ENCODE peak calls at places on chromosomes 11 and 22, in ten cellular contexts. One of them, this sample, is unnamed.

GRCh38 chr22:42945736-42946135 is 69.2 kb downstream of the PACSIN2 start:
- DNase-seq in lung: no peak
- DNase-seq in body of pancreas: no peak
- DNase-seq in cardiac muscle cell: no peak
- DNase-seq in nephron progenitor cell: no peak
- DNase-seq in A549: no peak
- DNase-seq in GM10248: no peak
- DNase-seq in Peyer's patch: no peak
- DNase-seq in upper lobe of right lung: no peak
- DNase-seq in OCI-LY7: no peak
- DNase-seq in this sample: no peak

GRCh38 chr22:35135165-35135564 is 69.2 kb downstream of the ISX start:
- DNase-seq in lung: no peak
- DNase-seq in body of pancreas: no peak
- DNase-seq in cardiac muscle cell: peak
- DNase-seq in nephron progenitor cell: no peak
- DNase-seq in A549: no peak
- DNase-seq in GM10248: no peak
- DNase-seq in Peyer's patch: no peak
- DNase-seq in upper lobe of right lung: no peak
- DNase-seq in OCI-LY7: no peak
- DNase-seq in this sample: no peak

GRCh38 chr11:61959026-61959608 is 8.3 kb downstream of the FTH1 start:
- DNase-seq in lung: no peak
- DNase-seq in body of pancreas: peak
- DNase-seq in cardiac muscle cell: no peak
- DNase-seq in nephron progenitor cell: no peak
- DNase-seq in A549: no peak
- DNase-seq in GM10248: peak
- DNase-seq in Peyer's patch: no peak
- DNase-seq in upper lobe of right lung: peak
- DNase-seq in OCI-LY7: no peak
- DNase-seq in this sample: no peak

GRCh38 chr11:95487938-95488337 is 256.9 kb upstream of the SESN3 start:
- DNase-seq in lung: no peak
- DNase-seq in body of pancreas: no peak
- DNase-seq in cardiac muscle cell: no peak
- DNase-seq in nephron progenitor cell: peak
- DNase-seq in A549: no peak
- DNase-seq in GM10248: no peak
- DNase-seq in Peyer's patch: no peak
- DNase-seq in upper lobe of right lung: no peak
- DNase-seq in OCI-LY7: no peak
- DNase-seq in this sample: no peak

GRCh38 chr11:84819128-84819527 is 808.0 kb downstream of the DLG2 start:
- DNase-seq in lung: no peak
- DNase-seq in body of pancreas: no peak
- DNase-seq in cardiac muscle cell: peak
- DNase-seq in nephron progenitor cell: no peak
- DNase-seq in A549: no peak
- DNase-seq in GM10248: no peak
- DNase-seq in Peyer's patch: no peak
- DNase-seq in upper lobe of right lung: no peak
- DNase-seq in OCI-LY7: no peak
- DNase-seq in this sample: no peak

GRCh38 chr11:62573006-62573591 is 592 bp downstream of the EEF1G start:
- DNase-seq in lung: no peak
- DNase-seq in body of pancreas: no peak
- DNase-seq in cardiac muscle cell: peak
- DNase-seq in nephron progenitor cell: peak
- DNase-seq in A549: no peak
- DNase-seq in GM10248: no peak
- DNase-seq in Peyer's patch: no peak
- DNase-seq in upper lobe of right lung: peak
- DNase-seq in OCI-LY7: peak
- DNase-seq in this sample: no peak

GRCh38 chr11:120241277-120241676 is 1.3 kb downstream of the POU2F3 start:
- DNase-seq in lung: peak
- DNase-seq in body of pancreas: no peak
- DNase-seq in cardiac muscle cell: no peak
- DNase-seq in nephron progenitor cell: no peak
- DNase-seq in A549: no peak
- DNase-seq in GM10248: no peak
- DNase-seq in Peyer's patch: no peak
- DNase-seq in upper lobe of right lung: peak
- DNase-seq in OCI-LY7: no peak
- DNase-seq in this sample: no peak

GRCh38 chr11:7896026-7896785 is 34.9 kb downstream of the OR10A6 start:
- DNase-seq in lung: no peak
- DNase-seq in body of pancreas: peak
- DNase-seq in cardiac muscle cell: no peak
- DNase-seq in nephron progenitor cell: no peak
- DNase-seq in A549: no peak
- DNase-seq in GM10248: no peak
- DNase-seq in Peyer's patch: no peak
- DNase-seq in upper lobe of right lung: no peak
- DNase-seq in OCI-LY7: no peak
- DNase-seq in this sample: no peak

GRCh38 chr22:41361716-41362310 is 19.9 kb upstream of the TEF start:
- DNase-seq in lung: no peak
- DNase-seq in body of pancreas: no peak
- DNase-seq in cardiac muscle cell: no peak
- DNase-seq in nephron progenitor cell: no peak
- DNase-seq in A549: no peak
- DNase-seq in GM10248: no peak
- DNase-seq in Peyer's patch: no peak
- DNase-seq in upper lobe of right lung: no peak
- DNase-seq in OCI-LY7: no peak
- DNase-seq in this sample: no peak

GRCh38 chr11:88704505-88704904 is 361.3 kb downstream of the GRM5 start:
- DNase-seq in lung: no peak
- DNase-seq in body of pancreas: no peak
- DNase-seq in cardiac muscle cell: peak
- DNase-seq in nephron progenitor cell: peak
- DNase-seq in A549: no peak
- DNase-seq in GM10248: no peak
- DNase-seq in Peyer's patch: no peak
- DNase-seq in upper lobe of right lung: no peak
- DNase-seq in OCI-LY7: no peak
- DNase-seq in this sample: no peak

GRCh38 chr11:43575931-43576833 is 104.4 kb upstream of the HSD17B12 start:
- DNase-seq in lung: no peak
- DNase-seq in body of pancreas: no peak
- DNase-seq in cardiac muscle cell: peak
- DNase-seq in nephron progenitor cell: no peak
- DNase-seq in A549: no peak
- DNase-seq in GM10248: no peak
- DNase-seq in Peyer's patch: no peak
- DNase-seq in upper lobe of right lung: no peak
- DNase-seq in OCI-LY7: no peak
- DNase-seq in this sample: no peak

GRCh38 chr22:30004689-30005088 is 75.6 kb upstream of the HORMAD2 start:
- DNase-seq in lung: no peak
- DNase-seq in body of pancreas: no peak
- DNase-seq in cardiac muscle cell: no peak
- DNase-seq in nephron progenitor cell: no peak
- DNase-seq in A549: no peak
- DNase-seq in GM10248: no peak
- DNase-seq in Peyer's patch: no peak
- DNase-seq in upper lobe of right lung: no peak
- DNase-seq in OCI-LY7: no peak
- DNase-seq in this sample: no peak

GRCh38 chr11:128467610-128468041 is 119.7 kb downstream of the ETS1 start:
- DNase-seq in lung: no peak
- DNase-seq in body of pancreas: no peak
- DNase-seq in cardiac muscle cell: no peak
- DNase-seq in nephron progenitor cell: no peak
- DNase-seq in A549: peak
- DNase-seq in GM10248: no peak
- DNase-seq in Peyer's patch: no peak
- DNase-seq in upper lobe of right lung: no peak
- DNase-seq in OCI-LY7: no peak
- DNase-seq in this sample: no peak
- TF ChIP-seq CTCF in lung: no peak
- TF ChIP-seq CTCF in body of pancreas: no peak
- TF ChIP-seq CTCF in cardiac muscle cell: peak
- TF ChIP-seq CTCF in nephron progenitor cell: no peak
- TF ChIP-seq CTCF in A549: no peak
- TF ChIP-seq CTCF in GM10248: no peak
- TF ChIP-seq CTCF in Peyer's patch: no peak
- TF ChIP-seq CTCF in upper lobe of right lung: no peak
- TF ChIP-seq CTCF in OCI-LY7: no peak
- TF ChIP-seq CTCF in this sample: no peak

DNA sequence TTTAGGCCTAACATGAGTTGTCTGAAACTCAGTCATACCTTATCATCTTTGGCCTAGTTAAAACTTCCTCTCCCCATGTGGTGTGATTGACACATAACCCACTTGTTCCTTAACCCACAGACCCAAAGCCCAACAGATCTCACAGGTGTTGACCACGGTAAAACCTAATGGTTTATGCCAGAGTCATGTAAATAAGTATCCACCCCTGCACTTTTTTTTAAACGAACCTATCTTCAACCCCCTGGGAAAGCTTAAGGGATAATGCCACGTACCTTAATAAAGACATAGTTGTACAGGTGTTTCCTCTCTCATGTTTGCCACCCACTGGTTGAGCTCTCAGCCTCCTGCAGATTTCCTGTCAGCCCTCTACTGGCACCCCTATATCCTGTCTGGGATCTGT is 709.3 kb upstream of the CCDC179 start:
- DNase-seq in lung: no peak
- DNase-seq in body of pancreas: no peak
- DNase-seq in cardiac muscle cell: no peak
- DNase-seq in nephron progenitor cell: no peak
- DNase-seq in A549: no peak
- DNase-seq in GM10248: no peak
- DNase-seq in Peyer's patch: no peak
- DNase-seq in upper lobe of right lung: no peak
- DNase-seq in OCI-LY7: no peak
- DNase-seq in this sample: no peak
- TF ChIP-seq CTCF in lung: no peak
- TF ChIP-seq CTCF in body of pancreas: no peak
- TF ChIP-seq CTCF in cardiac muscle cell: no peak
- TF ChIP-seq CTCF in nephron progenitor cell: no peak
- TF ChIP-seq CTCF in A549: no peak
- TF ChIP-seq CTCF in GM10248: no peak
- TF ChIP-seq CTCF in Peyer's patch: no peak
- TF ChIP-seq CTCF in upper lobe of right lung: no peak
- TF ChIP-seq CTCF in OCI-LY7: no peak
- TF ChIP-seq CTCF in this sample: no peak

DNA sequence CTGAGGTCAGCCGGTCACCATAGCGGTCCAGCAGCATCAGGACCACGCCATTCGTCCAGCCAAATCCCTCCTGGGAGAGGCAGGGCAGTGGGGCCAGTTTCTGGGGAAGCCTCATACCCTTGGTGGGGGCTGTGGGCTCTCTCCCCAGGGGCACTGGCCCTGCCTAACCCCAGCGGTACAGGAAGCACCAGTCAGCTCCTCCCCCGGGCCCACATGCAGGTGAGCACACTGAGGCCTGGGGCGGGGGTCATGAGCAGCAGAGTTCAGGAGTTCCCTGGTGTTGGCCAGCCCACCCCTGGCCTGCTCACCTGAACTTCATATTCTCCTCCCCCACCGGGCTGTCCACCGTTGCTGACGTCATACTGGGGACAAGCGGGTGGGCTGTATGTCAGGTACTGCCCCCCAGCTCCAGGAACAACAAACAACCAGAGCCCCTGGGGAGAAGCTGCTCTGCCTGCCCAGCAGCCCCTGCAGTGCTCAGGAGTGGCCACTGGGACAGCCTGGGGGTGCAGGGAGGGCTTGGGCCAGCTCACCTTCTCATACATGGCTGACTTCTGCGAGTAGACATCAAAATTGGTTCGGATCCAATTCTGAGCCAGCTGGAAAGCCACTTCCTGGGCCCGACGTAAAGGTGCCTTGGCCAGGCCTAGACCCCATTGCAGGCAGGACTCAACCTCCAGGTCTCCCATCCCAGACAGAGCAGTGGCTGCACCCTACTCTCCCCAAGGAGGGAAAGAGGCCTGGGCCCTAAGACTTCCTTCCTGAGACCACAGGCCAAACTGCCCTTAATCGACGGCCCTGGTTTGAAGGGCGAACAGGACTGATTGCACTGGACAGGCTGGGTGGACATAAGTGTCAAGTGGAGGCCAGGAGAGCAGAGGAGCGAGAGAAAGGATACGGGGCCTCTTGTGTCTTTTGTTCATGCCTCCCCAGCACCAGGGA is 20.8 kb downstream of the TREH start:
- DNase-seq in lung: no peak
- DNase-seq in body of pancreas: no peak
- DNase-seq in cardiac muscle cell: no peak
- DNase-seq in nephron progenitor cell: no peak
- DNase-seq in A549: no peak
- DNase-seq in GM10248: no peak
- DNase-seq in Peyer's patch: no peak
- DNase-seq in upper lobe of right lung: no peak
- DNase-seq in OCI-LY7: no peak
- DNase-seq in this sample: no peak
- TF ChIP-seq CTCF in lung: no peak
- TF ChIP-seq CTCF in body of pancreas: no peak
- TF ChIP-seq CTCF in cardiac muscle cell: peak
- TF ChIP-seq CTCF in nephron progenitor cell: no peak
- TF ChIP-seq CTCF in A549: no peak
- TF ChIP-seq CTCF in GM10248: no peak
- TF ChIP-seq CTCF in Peyer's patch: no peak
- TF ChIP-seq CTCF in upper lobe of right lung: no peak
- TF ChIP-seq CTCF in OCI-LY7: no peak
- TF ChIP-seq CTCF in this sample: no peak

DNA sequence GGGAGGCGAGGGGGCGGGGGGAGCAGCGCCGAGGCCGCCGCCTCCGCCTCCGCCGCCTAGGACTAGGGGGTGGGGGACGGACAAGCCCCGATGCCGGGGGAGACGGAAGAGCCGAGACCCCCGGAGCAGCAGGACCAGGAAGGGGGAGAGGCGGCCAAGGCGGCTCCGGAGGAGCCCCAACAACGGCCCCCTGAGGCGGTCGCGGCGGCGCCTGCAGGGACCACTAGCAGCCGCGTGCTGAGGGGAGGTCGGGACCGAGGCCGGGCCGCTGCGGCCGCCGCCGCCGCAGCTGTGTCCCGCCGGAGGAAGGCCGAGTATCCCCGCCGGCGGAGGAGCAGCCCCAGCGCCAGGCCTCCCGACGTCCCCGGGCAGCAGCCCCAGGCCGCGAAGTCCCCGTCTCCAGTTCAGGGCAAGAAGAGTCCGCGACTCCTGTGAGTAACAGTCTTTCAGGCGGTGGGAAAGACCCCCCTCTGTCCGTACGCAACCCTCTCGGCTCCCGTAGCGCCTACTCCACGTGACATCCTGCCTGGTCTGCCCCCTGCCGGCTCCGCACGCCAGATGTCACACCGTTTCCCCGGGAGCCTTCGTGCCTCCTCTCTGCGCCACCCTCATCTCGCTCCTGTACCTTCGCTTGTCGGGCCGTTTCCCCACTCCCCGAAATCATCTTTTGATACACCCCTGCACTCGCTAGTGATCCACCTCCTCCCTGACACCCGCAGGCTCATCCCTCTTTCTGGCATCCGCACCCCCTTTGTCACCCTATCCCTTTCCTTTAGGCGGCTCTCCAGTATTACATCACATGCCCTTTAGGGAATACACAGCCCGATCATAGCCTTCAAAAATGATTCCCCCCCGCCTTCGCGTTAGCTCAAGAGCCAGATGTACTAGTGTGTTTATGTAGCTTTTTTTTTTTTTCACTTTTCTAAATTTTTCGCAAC is 598 bp downstream of the ZFP91 start:
- DNase-seq in lung: peak
- DNase-seq in body of pancreas: peak
- DNase-seq in cardiac muscle cell: peak
- DNase-seq in nephron progenitor cell: peak
- DNase-seq in A549: peak
- DNase-seq in GM10248: peak
- DNase-seq in Peyer's patch: peak
- DNase-seq in upper lobe of right lung: peak
- DNase-seq in OCI-LY7: peak
- DNase-seq in this sample: peak
- TF ChIP-seq CTCF in lung: peak
- TF ChIP-seq CTCF in body of pancreas: peak
- TF ChIP-seq CTCF in cardiac muscle cell: peak
- TF ChIP-seq CTCF in nephron progenitor cell: peak
- TF ChIP-seq CTCF in A549: peak
- TF ChIP-seq CTCF in GM10248: peak
- TF ChIP-seq CTCF in Peyer's patch: peak
- TF ChIP-seq CTCF in upper lobe of right lung: peak
- TF ChIP-seq CTCF in OCI-LY7: peak
- TF ChIP-seq CTCF in this sample: peak